ENCODE peak calls at places on chromosome 1, in five cellular contexts. G is AG04450, Z is H9, C is right lobe of liver, A is A549. X is an unnamed sample. For H3K9me3, the result is how much of the 10 kb centered on the place peaks cover.

GRCh38 chr1:44895919-44896734 is 53.1 kb upstream of the PTCH2 start:
- DNase-seq in G (no peak), A (no peak), Z (no peak), C (no peak), X (no peak)

GRCh38 chr1:185156321-185156853 is 366 bp downstream of the TRMT1L start:
- DNase-seq in C (peak), A (peak), G (no peak), Z (no peak), X (peak)

GRCh38 chr1:20697560-20697959 is 20.2 kb downstream of the KIF17 start:
- DNase-seq in G (no peak), A (no peak), C (no peak), Z (no peak), X (no peak)

GRCh38 chr1:15788624-15789301 is 18.7 kb downstream of the UQCRHL start:
- DNase-seq in Z (no peak), G (no peak), C (no peak), A (no peak), X (no peak)

GRCh38 chr1:226002667-226003501 is 3.7 kb upstream of the SDE2 start:
- DNase-seq in C (no peak), Z (peak), A (peak), G (no peak), X (peak)

GRCh38 chr1:56286506-56286905 is 292.9 kb downstream of the PLPP3 start:
- DNase-seq in C (no peak), Z (no peak), A (no peak), G (no peak), X (no peak)

GRCh38 chr1:203796223-203796747 is 862 bp downstream of the ZBED6 start:
- DNase-seq in C (no peak), Z (peak), A (no peak), G (no peak), X (peak)

GRCh38 chr1:19390901-19391595 is 78.9 kb downstream of the SLC66A1 start:
- DNase-seq in G (peak), A (peak), Z (no peak), C (no peak), X (peak)

GRCh38 chr1:80534606-80535360 is 1266.0 kb upstream of the ADGRL2 start:
- DNase-seq in C (no peak), Z (no peak), A (no peak), G (no peak), X (no peak)

DNA sequence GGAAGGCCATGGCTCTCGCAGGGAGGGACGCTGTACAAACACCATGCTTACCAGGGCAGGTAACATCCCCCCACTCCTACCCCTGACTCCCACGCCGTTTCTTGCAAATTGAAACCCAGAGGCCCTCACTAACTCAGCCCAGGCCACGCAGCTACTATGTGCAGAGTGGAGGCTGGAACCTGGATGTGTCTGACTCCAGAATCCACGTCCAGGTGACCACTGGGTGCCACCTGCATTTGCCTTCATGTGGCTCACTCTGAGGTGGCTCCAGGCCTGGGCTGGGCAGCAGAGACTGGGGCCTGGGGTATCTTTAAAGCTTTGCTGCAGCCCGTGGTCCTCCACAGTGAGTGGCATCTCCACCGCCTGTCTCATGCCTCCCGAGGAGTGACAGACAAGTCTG is 29.6 kb upstream of the AJAP1 start:
- DNase-seq in Z (no peak), G (no peak), A (no peak), C (no peak), X (no peak)
- H3K9me3 ChIP-seq in Z (under half), G (half or more), A (under half), C (under half), X (under half)

GRCh38 chr1:114037952-114038867 is 58.9 kb downstream of the OLFML3 start:
- DNase-seq in G (no peak), C (no peak), A (no peak), Z (peak), X (no peak)

GRCh38 chr1:114034561-114035303 is 55.5 kb downstream of the OLFML3 start:
- DNase-seq in G (no peak), A (no peak), Z (peak), C (no peak), X (no peak)

GRCh38 chr1:114035304-114035700 is 56.0 kb downstream of the OLFML3 start:
- DNase-seq in G (no peak), Z (peak), A (no peak), C (no peak), X (no peak)

GRCh38 chr1:114040273-114041043 is 61.2 kb downstream of the OLFML3 start:
- DNase-seq in C (no peak), G (no peak), Z (no peak), A (no peak), X (no peak)

GRCh38 chr1:114037503-114037890 is 58.2 kb downstream of the OLFML3 start:
- DNase-seq in C (no peak), G (no peak), A (no peak), Z (peak), X (no peak)
- H3K9me3 ChIP-seq in C (under half), G (under half), A (under half), Z (under half), X (under half)

DNA sequence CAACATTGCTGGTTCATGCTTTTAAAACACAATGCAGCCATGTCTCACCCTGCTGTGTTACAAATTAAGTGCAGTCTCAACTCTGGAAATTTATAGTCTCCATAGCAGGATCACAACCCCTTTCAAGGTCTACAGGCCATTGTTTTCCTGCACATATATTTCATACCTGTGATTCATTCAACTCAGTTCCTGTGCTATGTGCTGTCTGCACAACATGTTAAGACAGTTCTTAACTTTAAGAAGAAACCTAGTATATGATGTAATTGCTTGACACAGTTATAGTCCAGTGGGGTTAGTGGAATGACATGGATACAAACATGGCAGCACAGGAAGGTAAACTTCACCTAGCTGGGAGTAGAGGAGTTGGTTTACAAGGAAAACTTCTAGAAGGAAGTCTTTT is 106.4 kb downstream of the IFI44 start:
- DNase-seq in Z (no peak), C (no peak), A (no peak), G (no peak), X (no peak)
- H3K9me3 ChIP-seq in Z (under half), C (under half), A (under half), G (under half), X (under half)

DNA sequence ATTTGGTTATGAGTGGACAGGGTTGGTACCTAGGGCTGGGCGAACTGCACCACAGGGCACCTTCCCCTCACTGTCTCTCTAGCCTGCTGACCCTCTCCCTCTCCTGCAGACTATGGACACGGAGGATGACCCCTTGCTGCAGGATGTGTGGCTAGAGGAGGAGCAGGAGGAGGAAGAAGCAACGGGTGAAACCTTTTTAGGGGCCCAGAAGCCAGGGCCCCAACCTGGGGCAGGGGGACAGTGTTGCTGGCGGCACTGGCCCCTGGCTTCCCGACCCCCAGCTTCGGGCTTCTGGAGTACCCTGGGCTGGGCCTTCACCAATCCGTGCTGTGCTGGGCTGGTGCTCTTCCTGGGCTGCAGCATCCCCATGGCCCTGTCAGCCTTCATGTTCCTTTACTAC is 21.9 kb downstream of the DISP3 start:
- DNase-seq in Z (no peak), G (no peak), C (no peak), A (no peak), X (no peak)
- H3K9me3 ChIP-seq in Z (under half), G (under half), C (under half), A (under half), X (under half)

GRCh38 chr1:220241072-220241663 is 31.1 kb downstream of the RAB3GAP2 start:
- DNase-seq in G (no peak), A (no peak), C (no peak), Z (no peak), X (no peak)

GRCh38 chr1:220239213-220239612 is 33.0 kb downstream of the RAB3GAP2 start:
- DNase-seq in Z (no peak), A (no peak), C (no peak), G (no peak), X (no peak)

GRCh38 chr1:220233927-220234326 is 38.3 kb downstream of the RAB3GAP2 start:
- DNase-seq in C (no peak), G (no peak), A (no peak), Z (no peak), X (no peak)

GRCh38 chr1:220239945-220240344 is 32.3 kb downstream of the RAB3GAP2 start:
- DNase-seq in G (no peak), Z (no peak), C (no peak), A (no peak), X (no peak)

DNA sequence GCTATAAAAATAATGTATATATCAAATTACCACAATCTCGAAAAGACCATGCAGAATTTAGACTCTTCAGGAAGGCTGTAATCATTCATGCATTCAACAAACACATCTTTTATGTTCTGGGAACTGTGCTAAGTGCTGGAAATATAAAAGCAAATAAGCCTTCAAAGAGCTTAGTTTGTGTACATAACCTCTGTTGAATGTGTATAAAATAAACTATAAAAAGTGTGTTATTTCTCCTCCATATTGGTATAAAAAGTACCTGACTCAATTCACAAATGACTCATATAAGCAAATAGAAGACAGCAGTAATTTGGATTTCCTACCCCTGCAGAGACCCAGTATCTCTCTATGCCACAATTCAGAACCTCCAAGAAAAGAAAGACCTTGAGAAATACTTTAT is 36.8 kb downstream of the RAB3GAP2 start:
- DNase-seq in C (no peak), A (no peak), Z (no peak), G (no peak), X (no peak)
- H3K9me3 ChIP-seq in C (under half), A (under half), Z (under half), G (under half), X (under half)

GRCh38 chr1:152565115-152565514 is 1.5 kb downstream of the LCE3E start:
- DNase-seq in A (no peak), G (no peak), Z (no peak), C (no peak), X (no peak)
- H3K9me3 ChIP-seq in A (under half), G (under half), Z (half or more), C (under half), X (under half)

DNA sequence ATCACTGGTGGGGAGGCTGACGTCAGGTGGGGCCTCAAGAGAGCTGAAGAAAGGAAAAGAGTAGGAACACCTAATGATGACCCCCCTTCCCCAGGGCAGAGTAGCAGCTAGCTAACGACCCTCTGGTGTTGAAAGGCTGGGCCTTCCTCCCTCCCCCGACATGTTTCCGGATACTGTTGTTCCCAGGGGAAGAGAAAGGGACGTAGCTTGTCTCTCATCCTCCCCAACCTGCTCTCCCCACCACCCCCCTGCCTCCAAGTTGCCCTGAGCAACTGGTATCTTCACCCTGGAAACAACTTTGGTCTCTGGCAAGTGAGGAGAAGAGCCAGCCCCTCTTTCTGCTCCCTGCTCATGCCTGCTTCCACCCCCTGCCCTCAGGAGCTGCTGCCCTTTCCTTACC is 2.4 kb downstream of the SEMA6C start:
- DNase-seq in C (no peak), G (no peak), A (no peak), Z (peak), X (no peak)
- H3K9me3 ChIP-seq in C (under half), G (under half), A (under half), Z (under half), X (under half)

DNA sequence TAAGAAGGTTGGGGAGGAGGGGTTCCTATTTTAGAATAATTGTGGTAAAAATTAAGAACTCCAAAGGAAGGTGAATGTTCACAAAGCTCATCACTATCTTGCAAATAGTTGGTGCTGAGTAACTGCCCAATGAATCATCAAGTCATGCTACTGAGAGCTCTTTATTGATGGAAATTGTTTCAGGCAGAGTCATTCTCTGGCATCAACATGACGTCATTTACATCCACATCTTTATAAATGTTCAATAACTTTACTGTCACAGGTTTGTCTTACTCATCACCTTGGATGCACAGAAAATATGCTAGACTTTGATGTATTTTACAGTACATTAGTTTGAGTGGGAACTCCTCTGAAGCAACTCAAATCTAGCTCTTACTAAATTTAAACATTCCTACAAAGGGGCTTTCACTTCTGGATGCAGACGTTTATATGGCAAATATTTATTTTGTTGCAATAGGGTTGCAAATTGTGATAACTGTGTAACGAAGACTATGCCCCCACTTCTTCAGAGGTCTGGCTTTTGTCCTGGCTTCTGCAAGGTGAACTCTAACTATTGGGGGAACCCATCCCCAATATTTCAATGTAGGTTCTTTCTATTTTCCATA is 273.7 kb upstream of the AJAP1 start:
- DNase-seq in Z (no peak), G (no peak), C (no peak), A (peak), X (no peak)
- H3K9me3 ChIP-seq in Z (under half), G (half or more), C (under half), A (under half), X (under half)

GRCh38 chr1:248631354-248632041 is 3.4 kb downstream of the OR2T11 start:
- DNase-seq in Z (no peak), G (no peak), C (no peak), A (no peak), X (no peak)
- H3K9me3 ChIP-seq in Z (half or more), G (under half), C (under half), A (under half), X (under half)

DNA sequence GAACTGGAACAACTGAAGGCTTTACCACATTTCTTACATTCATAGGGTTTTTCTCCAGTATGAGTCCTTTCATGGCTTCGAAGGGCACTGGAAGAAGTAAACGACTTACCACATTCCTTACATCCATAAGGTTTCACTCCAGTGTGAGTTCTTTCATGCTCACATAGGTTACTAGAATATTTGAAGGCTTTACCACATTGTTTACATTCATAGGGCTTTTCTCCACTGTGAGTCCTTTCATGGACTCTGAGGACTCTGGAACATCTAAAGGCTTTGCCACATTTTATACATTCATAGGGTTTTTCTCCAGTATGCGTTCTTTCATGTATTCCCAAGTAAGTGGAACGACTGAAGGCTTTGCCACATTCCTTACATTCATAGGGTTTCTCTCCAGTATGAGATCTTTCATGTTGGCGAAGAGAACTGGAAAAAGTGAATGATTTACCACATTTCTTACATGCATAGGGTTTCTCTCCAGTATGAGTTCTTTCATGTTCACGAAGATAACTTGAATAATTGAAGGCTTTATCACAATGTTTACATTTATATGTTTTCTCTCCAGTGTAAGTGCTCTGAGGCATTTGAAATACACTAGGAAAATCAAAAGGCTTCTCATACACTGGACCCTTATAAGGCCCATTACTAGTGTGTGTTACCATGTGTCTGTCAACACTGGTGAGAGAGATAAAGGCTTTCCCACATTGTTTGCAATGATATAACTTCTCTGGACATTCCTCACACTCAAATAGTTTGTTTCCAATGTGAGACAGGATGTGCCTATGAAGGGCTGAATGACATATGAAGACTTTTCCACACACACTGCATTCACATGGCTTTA is 29.8 kb upstream of the ZNF695 start:
- DNase-seq in G (no peak), C (no peak), Z (no peak), A (no peak), X (no peak)
- H3K9me3 ChIP-seq in G (under half), C (under half), Z (half or more), A (half or more), X (under half)

X was measured in pancreas.